ENCODE peak calls at places on chromosome 20, in nine cellular contexts. O is GM10248; K is NCI-H345; N is T-helper 2 cell; D is activated naive CD8-positive, alpha-beta T cell treated with anti-CD3 and anti-CD28 coated beads for 36 hours; Q is ACHN; J is hepatocyte; F is Caco-2; U is stromal cell of bone marrow. P is an unnamed sample.

GRCh38 chr20:36845288-36845969 is 30.5 kb upstream of the TLDC2 start:
- DNase-seq in Q (no peak), K (peak), F (no peak), J (no peak), D (no peak), N (no peak), O (no peak), U (no peak), P (peak)

GRCh38 chr20:9344080-9344920 is 170.1 kb upstream of the LAMP5 start:
- DNase-seq in U (no peak), J (no peak), F (no peak), O (no peak), K (no peak), N (no peak), Q (no peak), D (no peak), P (no peak)

GRCh38 chr20:49562341-49563014 is 5.5 kb downstream of the PTGIS start:
- DNase-seq in O (no peak), J (peak), U (peak), D (no peak), K (no peak), Q (peak), N (no peak), F (no peak), P (no peak)

GRCh38 chr20:63060057-63060991 is 53.6 kb upstream of the BHLHE23 start:
- DNase-seq in Q (peak), O (no peak), D (no peak), J (no peak), N (no peak), F (no peak), K (no peak), U (peak), P (peak)

GRCh38 chr20:25090492-25091429 is 8.8 kb upstream of the VSX1 start:
- DNase-seq in N (peak), Q (no peak), F (no peak), O (peak), K (peak), D (peak), J (no peak), U (no peak), P (peak)

GRCh38 chr20:24809606-24810005 is 139.5 kb upstream of the CST7 start:
- DNase-seq in N (no peak), K (no peak), D (no peak), O (no peak), F (no peak), U (no peak), Q (no peak), J (no peak), P (no peak)

GRCh38 chr20:38873050-38873581 is 53.1 kb upstream of the FAM83D start:
- DNase-seq in F (no peak), U (no peak), Q (no peak), K (no peak), D (peak), J (no peak), N (peak), O (peak), P (no peak)

GRCh38 chr20:48795058-48795457 is 32.7 kb downstream of the PREX1 start:
- DNase-seq in O (no peak), F (no peak), J (no peak), U (no peak), N (no peak), D (no peak), K (no peak), Q (no peak), P (no peak)

GRCh38 chr20:1061484-1062221 is 56.7 kb upstream of the PSMF1 start:
- DNase-seq in N (no peak), D (no peak), F (no peak), U (no peak), J (no peak), Q (no peak), K (no peak), O (no peak), P (no peak)

GRCh38 chr20:55103188-55103587 is 627.8 kb downstream of the DOK5 start:
- DNase-seq in U (no peak), F (peak), J (peak), O (no peak), N (no peak), Q (no peak), D (no peak), K (no peak), P (no peak)

GRCh38 chr20:56200456-56200855 is 48.1 kb upstream of the MC3R start:
- DNase-seq in O (no peak), Q (peak), J (no peak), N (no peak), D (no peak), K (no peak), U (no peak), F (peak), P (no peak)

GRCh38 chr20:35626386-35627001 is 10.9 kb downstream of the SPAG4 start:
- DNase-seq in F (no peak), K (no peak), U (no peak), J (no peak), D (no peak), N (no peak), Q (no peak), O (no peak), P (peak)

GRCh38 chr20:45014671-45015415 is 48.5 kb downstream of the STK4 start:
- DNase-seq in U (no peak), D (no peak), F (peak), N (no peak), Q (no peak), J (peak), O (no peak), K (no peak), P (no peak)

GRCh38 chr20:63682384-63683139 is 13.9 kb upstream of the TNFRSF6B start:
- DNase-seq in J (peak), N (no peak), D (no peak), K (no peak), Q (peak), U (peak), O (no peak), F (no peak), P (no peak)

P was measured in NCI-H2171 treated with DMSO at 0.1 percent for 48 hours.